ENCODE peak calls at places on chromosomes 4 and X, in seven cellular contexts. G is heart left ventricle, F is adrenal gland, Z is sigmoid colon, W is GM23338, C is osteoblast, V is fibroblast of lung. P is an unnamed sample. For H3K27me3, the result is how much of the 10 kb centered on the place peaks cover.

GRCh38 chr4:152485726-152486276 is 50.1 kb downstream of the FBXW7 start:
- DNase-seq in Z (no peak), G (no peak), F (no peak), W (no peak), C (peak), V (peak), P (no peak)

GRCh38 chr4:146643812-146644401 is 5.2 kb downstream of the POU4F2 start:
- DNase-seq in C (no peak), G (no peak), V (peak), W (peak), Z (no peak), F (no peak), P (no peak)

GRCh38 chr4:113878718-113879117 is 100.7 kb downstream of the ARSJ start:
- DNase-seq in W (peak), Z (no peak), G (no peak), C (no peak), F (no peak), V (peak), P (no peak)

GRCh38 chr4:71009796-71010588 is 16.5 kb downstream of the DCK start:
- DNase-seq in W (peak), V (peak), F (no peak), C (no peak), Z (no peak), G (no peak), P (no peak)

GRCh38 chr4:90393215-90393614 is 266.0 kb downstream of the CCSER1 start:
- DNase-seq in C (no peak), G (no peak), F (no peak), W (no peak), Z (no peak), V (no peak), P (no peak)

GRCh38 chr4:158775091-158775651 is 6.3 kb downstream of the FNIP2 start:
- DNase-seq in Z (no peak), F (peak), V (peak), C (peak), G (no peak), W (no peak), P (no peak)

GRCh38 chr4:171639540-171639939 is 173.7 kb upstream of the GALNTL6 start:
- DNase-seq in W (no peak), V (no peak), Z (no peak), F (no peak), G (no peak), C (no peak), P (no peak)

GRCh38 chrX:152412105-152412504 is 39.0 kb downstream of the GABRA3 start:
- DNase-seq in V (peak), Z (no peak), C (no peak), F (no peak), G (no peak), W (no peak), P (no peak)

GRCh38 chrX:17033225-17033624 is 86.8 kb downstream of the REPS2 start:
- DNase-seq in V (no peak), F (no peak), G (no peak), C (no peak), W (no peak), Z (no peak), P (no peak)

GRCh38 chr4:10977534-10977933 is 293.0 kb upstream of the CLNK start:
- DNase-seq in C (no peak), W (no peak), Z (no peak), F (no peak), V (no peak), G (no peak), P (no peak)

GRCh38 chr4:110211007-110211769 is 12.8 kb upstream of the ELOVL6 start:
- DNase-seq in C (peak), W (peak), F (peak), Z (no peak), G (no peak), V (peak), P (no peak)

GRCh38 chr4:5573965-5574364 is 134.4 kb downstream of the EVC2 start:
- DNase-seq in G (no peak), V (no peak), F (no peak), Z (no peak), C (no peak), W (no peak), P (no peak)

GRCh38 chrX:43349363-43349762 is 306.7 kb upstream of the MAOA start:
- DNase-seq in C (no peak), Z (no peak), V (no peak), G (no peak), F (peak), W (peak), P (no peak)

GRCh38 chr4:135694066-135694465 is 1492.5 kb upstream of the PABPC4L start:
- DNase-seq in C (no peak), W (no peak), Z (no peak), V (no peak), F (no peak), G (no peak), P (no peak)

GRCh38 chr4:153616005-153616555 is 68.0 kb upstream of the TLR2 start:
- DNase-seq in C (no peak), V (peak), F (no peak), Z (no peak), W (no peak), G (no peak), P (no peak)

GRCh38 chr4:106502106-106502699 is 133.6 kb upstream of the GIMD1 start:
- DNase-seq in W (peak), G (peak), C (peak), V (peak), Z (no peak), F (peak), P (peak)

GRCh38 chr4:78074747-78075146 is 17.6 kb downstream of the FRAS1 start:
- DNase-seq in G (no peak), F (no peak), W (no peak), V (no peak), Z (no peak), C (no peak), P (no peak)

GRCh38 chrX:9278475-9279270 is 186.2 kb upstream of the TBL1X start:
- DNase-seq in C (peak), W (no peak), V (no peak), G (no peak), Z (no peak), F (no peak), P (no peak)

GRCh38 chr4:38856046-38856445 is 571 bp downstream of the TLR6 start:
- DNase-seq in W (no peak), F (no peak), C (no peak), G (no peak), Z (no peak), V (no peak), P (no peak)

GRCh38 chrX:136747003-136747986 is 33.4 kb downstream of the ARHGEF6 start:
- DNase-seq in G (no peak), C (no peak), W (no peak), Z (no peak), F (no peak), V (no peak), P (no peak)

GRCh38 chr4:177492022-177492421 is 49.8 kb upstream of the AGA start:
- DNase-seq in V (no peak), W (no peak), G (no peak), C (no peak), F (no peak), Z (no peak), P (no peak)

GRCh38 chr4:147088141-147088540 is 142.5 kb upstream of the TTC29 start:
- DNase-seq in C (peak), F (no peak), V (no peak), W (no peak), Z (no peak), G (no peak), P (no peak)

GRCh38 chr4:24121395-24122175 is 231.7 kb upstream of the PPARGC1A start:
- DNase-seq in G (no peak), C (no peak), W (no peak), Z (no peak), F (no peak), V (peak), P (no peak)

GRCh38 chr4:86307432-86307831 is 52.4 kb downstream of the MAPK10 start:
- DNase-seq in F (no peak), V (peak), W (no peak), C (no peak), G (no peak), Z (no peak), P (no peak)

GRCh38 chr4:137203601-137204000 is 328.7 kb downstream of the PCDH18 start:
- DNase-seq in C (peak), W (no peak), G (no peak), F (no peak), Z (no peak), V (peak), P (no peak)

GRCh38 chrX:153933751-153934472 is 925 bp downstream of the NAA10 start:
- DNase-seq in Z (no peak), C (peak), G (no peak), W (no peak), V (peak), F (no peak), P (no peak)

GRCh38 chr4:135239964-135240363 is 1038.4 kb upstream of the PABPC4L start:
- DNase-seq in Z (no peak), C (no peak), F (no peak), V (no peak), G (no peak), W (no peak), P (no peak)

GRCh38 chr4:2248821-2249261 is 6.9 kb upstream of the HAUS3 start:
- DNase-seq in C (peak), V (no peak), F (peak), G (peak), Z (no peak), W (no peak), P (no peak)

GRCh38 chr4:104494822-104495559 is at the start of gene CXXC4:
- DNase-seq in C (peak), F (no peak), G (peak), Z (peak), W (peak), V (peak), P (peak)

GRCh38 chrX:115690554-115691216 is 129.7 kb downstream of the PLS3 start:
- DNase-seq in G (peak), C (peak), F (peak), Z (peak), V (peak), W (peak), P (no peak)

GRCh38 chr4:3010577-3010976 is 47.2 kb downstream of the GRK4 start:
- DNase-seq in Z (no peak), V (no peak), W (no peak), F (no peak), G (no peak), C (peak), P (no peak)

GRCh38 chr4:57943672-57944071 is 833.5 kb upstream of the IGFBP7 start:
- DNase-seq in G (no peak), C (no peak), W (no peak), V (no peak), F (no peak), Z (no peak), P (no peak)

GRCh38 chr4:42306221-42307109 is 90.8 kb upstream of the SHISA3 start:
- DNase-seq in C (no peak), V (no peak), F (no peak), G (peak), W (no peak), Z (peak), P (peak)

GRCh38 chr4:54384563-54384962 is 155.5 kb downstream of the PDGFRA start:
- DNase-seq in V (peak), W (peak), G (no peak), Z (no peak), F (peak), C (no peak), P (peak)

GRCh38 chrX:53269536-53270107 is 11.8 kb downstream of the IQSEC2 start:
- DNase-seq in W (peak), G (no peak), Z (no peak), V (no peak), C (no peak), F (peak), P (no peak)

GRCh38 chr4:1366371-1367229 is 19.6 kb downstream of the UVSSA start:
- DNase-seq in V (no peak), F (no peak), W (no peak), C (peak), Z (peak), G (peak), P (peak)

GRCh38 chrX:153732406-153732805 is 7.8 kb downstream of the ABCD1 start:
- DNase-seq in W (no peak), C (peak), V (no peak), F (peak), G (no peak), Z (no peak), P (no peak)

GRCh38 chr4:46270986-46271596 is 118.8 kb downstream of the GABRA2 start:
- DNase-seq in G (no peak), Z (no peak), C (no peak), V (peak), W (peak), F (no peak), P (no peak)

DNA sequence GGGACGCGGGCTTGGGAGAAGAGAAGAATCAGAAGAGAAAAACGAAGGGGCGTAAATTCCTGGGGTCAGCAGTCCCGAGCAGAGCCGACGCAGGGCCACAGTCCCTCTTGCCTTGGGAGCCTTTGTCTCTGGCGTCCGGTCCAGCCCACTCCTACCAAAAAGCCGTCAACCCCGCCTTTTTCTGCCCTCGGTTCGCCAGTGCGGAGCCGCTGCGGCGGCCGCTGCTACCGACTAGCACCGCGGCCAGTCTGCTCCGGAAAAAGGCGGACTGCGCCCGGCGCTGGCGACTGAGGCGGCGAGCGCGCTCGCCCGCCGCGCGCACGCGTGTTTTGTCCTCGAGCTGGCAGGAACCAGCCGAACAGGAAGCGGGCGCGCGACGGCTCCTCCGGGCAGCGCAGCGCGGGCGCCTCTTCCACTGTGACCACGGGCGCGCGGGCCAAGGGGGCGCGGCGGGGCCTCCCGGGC is 502 bp downstream of the HNRNPDL start:
- DNase-seq in Z (peak), F (no peak), C (no peak), W (peak), G (no peak), V (peak), P (no peak)
- H3K27ac ChIP-seq in Z (peak), F (peak), C (peak), W (peak), G (peak), V (peak), P (peak)

GRCh38 chr4:175435437-175435836 is 376.6 kb downstream of the GPM6A start:
- DNase-seq in C (no peak), V (no peak), F (no peak), Z (no peak), W (no peak), G (no peak), P (no peak)
- TF ChIP-seq CTCF in C (no peak), V (no peak), F (no peak), Z (no peak), W (no peak), G (no peak), P (no peak)

DNA sequence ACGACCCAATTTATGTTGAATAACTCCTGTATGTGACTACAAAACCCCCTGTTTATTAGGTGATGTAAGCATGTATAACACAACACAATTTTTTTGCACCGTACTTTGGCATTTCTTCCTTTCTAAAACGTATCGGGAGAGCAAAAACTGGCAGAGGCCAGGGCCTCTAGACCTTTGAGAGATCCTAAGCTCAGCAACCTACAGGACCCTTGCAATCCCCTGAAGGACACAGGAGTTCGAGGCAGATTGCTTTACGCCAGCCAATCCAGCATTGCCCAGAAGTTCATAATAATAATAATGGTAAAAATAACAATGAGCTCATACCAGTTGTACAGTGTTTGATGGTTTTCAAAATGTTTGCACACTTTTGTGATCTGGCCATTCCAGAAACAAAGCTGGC is 7.7 kb downstream of the NKX3-2 start:
- DNase-seq in Z (no peak), F (no peak), G (no peak), C (peak), W (no peak), V (no peak), P (no peak)
- H3K27me3 ChIP-seq in Z (under half), F (half or more), G (half or more), C (under half), W (half or more), V (half or more), P (half or more)

GRCh38 chr4:7650606-7651400 is 216.1 kb upstream of the PSAPL1 start:
- DNase-seq in G (no peak), Z (peak), F (no peak), W (peak), C (peak), V (peak), P (no peak)
- H3K27ac ChIP-seq in G (no peak), Z (no peak), F (no peak), W (no peak), C (peak), V (no peak), P (no peak)

P was measured in left ventricle myocardium inferior.